ENCODE peak calls at places on chromosomes 13 and 19, in six cellular contexts. N, V, H, K, L and F are unnamed samples.

GRCh38 chr13:109945206-109945960 is 159.0 kb upstream of the IRS2 start:
- DNase-seq in N (no peak), V (no peak), L (no peak), K (no peak), H (no peak), F (no peak)

GRCh38 chr19:3062165-3063105 is at the start of gene TLE5:
- DNase-seq in H (peak), L (no peak), N (no peak), K (no peak), V (no peak), F (peak)

GRCh38 chr19:2171349-2172145 is 7.8 kb downstream of the DOT1L start:
- DNase-seq in H (peak), V (no peak), K (peak), L (no peak), N (no peak), F (peak)

GRCh38 chr19:29483944-29484581 is 41.7 kb upstream of the VSTM2B start:
- DNase-seq in L (no peak), N (peak), V (no peak), K (no peak), H (no peak), F (peak)

GRCh38 chr19:46992699-46993535 is 26.7 kb upstream of the NPAS1 start:
- DNase-seq in H (no peak), K (no peak), V (no peak), L (no peak), N (no peak), F (peak)

GRCh38 chr13:110447058-110447511 is 114.4 kb downstream of the RAB20 start:
- DNase-seq in H (peak), V (no peak), L (no peak), N (no peak), K (peak), F (no peak)

GRCh38 chr19:45670670-45671453 is 2.8 kb downstream of the GIPR start:
- DNase-seq in H (peak), L (peak), V (peak), N (peak), K (peak), F (peak)

GRCh38 chr13:44412341-44412935 is 38.8 kb downstream of the SERP2 start:
- DNase-seq in L (no peak), V (no peak), K (no peak), H (no peak), N (no peak), F (peak)

GRCh38 chr19:6617374-6617773 is 26.4 kb upstream of the CD70 start:
- DNase-seq in V (no peak), L (no peak), N (no peak), K (no peak), H (no peak), F (no peak)

GRCh38 chr13:25494708-25495411 is 123.1 kb downstream of the ATP8A2 start:
- DNase-seq in K (no peak), L (no peak), V (no peak), H (no peak), N (no peak), F (no peak)

GRCh38 chr19:38993271-38993670 is 17.7 kb upstream of the FBXO17 start:
- DNase-seq in K (no peak), L (no peak), H (no peak), V (no peak), N (no peak), F (no peak)

GRCh38 chr19:46862504-46862835 is 1.7 kb downstream of the ARHGAP35 start:
- DNase-seq in N (peak), V (no peak), H (no peak), K (no peak), L (no peak), F (no peak)

GRCh38 chr13:112652512-112653458 is 37.1 kb upstream of the ATP11A start:
- DNase-seq in N (no peak), V (no peak), L (no peak), K (no peak), H (no peak), F (no peak)

GRCh38 chr19:3224346-3225325 is at the start of gene CELF5:
- DNase-seq in H (no peak), N (no peak), K (no peak), L (peak), V (no peak), F (no peak)

DNA sequence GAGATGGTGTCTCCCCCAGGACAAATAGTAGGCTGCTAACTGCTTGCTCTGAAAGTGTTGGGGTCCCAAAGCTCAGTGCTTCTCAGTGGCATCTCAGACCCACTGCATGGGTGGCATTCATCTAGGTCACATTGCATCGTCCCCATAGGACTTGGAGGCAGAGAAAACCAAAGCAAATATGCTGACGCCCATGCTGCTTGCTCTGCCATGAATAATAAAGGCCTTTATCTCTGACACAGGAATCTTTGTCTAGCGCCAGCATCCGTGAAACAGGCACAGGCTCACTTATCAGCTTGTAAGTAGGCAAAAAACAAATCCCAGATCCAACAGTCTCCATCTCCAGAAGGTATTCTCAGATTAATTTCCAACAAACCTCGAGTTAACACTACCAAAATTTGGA is 18.9 kb upstream of the IPO5 start:
- DNase-seq in V (no peak), L (no peak), K (no peak), N (no peak), H (no peak), F (no peak)
- TF ChIP-seq POLR2AphosphoS5 in V (no peak), L (no peak), K (no peak), N (no peak), H (no peak), F (no peak)

GRCh38 chr19:52066258-52066866 is 17.7 kb upstream of the ZNF432 start:
- DNase-seq in K (no peak), H (no peak), V (no peak), L (no peak), N (no peak), F (no peak)

GRCh38 chr19:52065399-52065798 is 16.8 kb upstream of the ZNF432 start:
- DNase-seq in L (no peak), V (no peak), K (no peak), N (no peak), H (no peak), F (no peak)

GRCh38 chr19:52070496-52070895 is 21.9 kb upstream of the ZNF432 start:
- DNase-seq in K (no peak), H (no peak), L (no peak), V (no peak), N (no peak), F (no peak)

DNA sequence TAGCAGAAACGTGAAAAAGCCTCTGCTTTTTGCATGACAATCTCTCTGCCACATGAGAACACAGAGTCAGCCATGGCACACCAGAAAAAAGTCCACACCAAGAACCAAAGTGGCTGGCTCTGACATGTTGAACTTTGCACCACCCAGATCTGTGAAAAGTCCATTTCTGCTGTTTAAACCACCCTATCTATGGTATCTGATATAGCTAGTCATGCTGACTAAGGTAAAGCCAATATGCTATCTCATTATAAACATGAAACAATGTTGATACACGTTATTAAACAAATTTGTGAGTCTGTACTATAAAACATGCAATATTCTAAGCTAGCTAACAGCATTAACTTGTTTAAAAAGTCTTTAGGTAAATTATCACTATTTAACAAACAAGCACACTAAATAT is 21.0 kb upstream of the ZNF432 start:
- DNase-seq in H (no peak), K (no peak), V (no peak), N (no peak), L (no peak), F (no peak)
- H3K4me3 ChIP-seq in H (no peak), K (no peak), V (no peak), N (no peak), L (no peak), F (no peak)

DNA sequence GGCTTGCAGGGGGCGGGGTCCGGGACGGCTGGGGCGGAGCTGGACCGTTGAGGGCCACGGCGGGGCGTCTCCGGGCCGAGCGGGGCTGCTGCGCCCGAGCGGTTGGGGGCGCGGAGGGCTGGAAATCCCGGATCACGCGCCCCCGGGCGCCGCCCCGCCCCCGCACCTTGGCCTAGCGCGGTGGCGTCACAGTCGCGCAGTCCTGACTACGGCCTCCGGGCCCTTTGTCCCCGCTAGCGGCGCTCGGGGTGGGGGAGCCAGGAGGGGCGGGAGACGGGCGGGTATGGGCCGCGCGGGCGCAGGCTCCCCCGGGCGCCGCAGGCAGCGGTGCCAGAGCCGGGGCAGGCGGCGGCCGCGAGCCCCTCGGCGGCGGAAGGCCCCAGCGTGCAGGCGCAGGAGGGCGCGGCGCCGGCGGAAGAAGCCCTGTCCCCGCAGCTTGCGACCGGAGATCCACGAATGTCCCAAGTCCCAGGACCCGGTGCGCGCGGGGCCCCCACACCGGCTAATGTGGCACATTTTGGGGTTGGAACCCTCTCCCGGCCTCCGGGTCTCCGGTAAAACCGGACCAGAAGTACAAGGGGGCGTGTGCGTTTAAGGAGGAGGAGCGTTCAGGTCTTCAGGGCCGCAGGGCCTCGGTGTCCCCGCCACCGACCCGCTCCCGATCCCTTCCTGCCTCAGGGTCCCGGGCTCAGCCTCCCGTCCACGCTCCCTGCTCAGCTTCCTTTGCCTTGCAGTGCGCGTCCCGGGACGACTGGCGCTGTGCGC is 840 bp downstream of the GPX4 start:
- DNase-seq in K (no peak), V (peak), L (no peak), H (peak), N (peak), F (peak)
- TF ChIP-seq POLR2AphosphoS5 in K (peak), V (no peak), L (peak), H (no peak), N (no peak), F (peak)

GRCh38 chr13:33509642-33510229 is 224.2 kb upstream of the STARD13 start:
- DNase-seq in V (peak), K (no peak), H (no peak), N (peak), L (peak), F (peak)
- H3K4me3 ChIP-seq in V (no peak), K (no peak), H (no peak), N (no peak), L (no peak), F (no peak)

GRCh38 chr13:70391678-70392077 is 283.4 kb upstream of the KLHL1 start:
- DNase-seq in K (no peak), N (no peak), V (no peak), H (peak), L (no peak), F (no peak)
- TF ChIP-seq POLR2AphosphoS5 in K (no peak), N (no peak), V (no peak), H (no peak), L (no peak), F (no peak)

GRCh38 chr19:41531438-41532311 is 44.3 kb upstream of the CEACAM21 start:
- DNase-seq in H (no peak), K (no peak), V (peak), L (peak), N (peak), F (peak)
- H3K4me3 ChIP-seq in H (no peak), K (peak), V (peak), L (no peak), N (peak), F (peak)

GRCh38 chr13:61728468-61728867 is 312.8 kb upstream of the PCDH20 start:
- DNase-seq in K (no peak), N (no peak), V (no peak), H (no peak), L (no peak), F (no peak)
- TF ChIP-seq POLR2AphosphoS5 in K (no peak), N (no peak), V (no peak), H (no peak), L (no peak), F (no peak)

DNA sequence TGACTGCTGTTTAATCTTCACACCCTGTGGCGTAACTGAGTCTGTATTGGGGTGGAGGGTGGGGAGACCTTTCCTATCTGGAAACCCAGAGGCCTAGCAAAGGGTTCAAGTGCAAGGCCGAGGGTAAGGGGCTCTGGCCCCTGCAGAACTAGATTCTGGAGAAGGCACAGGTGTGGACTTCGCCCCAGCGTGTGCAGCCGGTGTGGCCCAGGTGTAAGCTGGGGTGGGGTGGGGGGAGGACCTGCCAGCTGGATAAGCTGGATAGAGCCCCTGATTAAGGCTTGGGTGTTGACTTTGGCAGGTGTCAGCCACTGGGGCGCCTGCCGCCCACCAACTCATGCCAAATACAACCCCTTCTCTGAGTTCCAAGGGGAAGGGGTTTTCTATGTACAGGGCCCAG is 1.3 kb downstream of the RAB3D start:
- DNase-seq in K (no peak), L (no peak), V (no peak), H (no peak), N (no peak), F (no peak)
- H3K4me3 ChIP-seq in K (no peak), L (peak), V (peak), H (peak), N (peak), F (no peak)

GRCh38 chr13:77751513-77752456 is 54.3 kb downstream of the SLAIN1 start:
- DNase-seq in V (peak), L (no peak), H (peak), N (no peak), K (peak), F (no peak)

GRCh38 chr13:77752512-77753069 is 55.1 kb downstream of the SLAIN1 start:
- DNase-seq in L (no peak), N (no peak), V (no peak), H (no peak), K (no peak), F (no peak)

GRCh38 chr13:77745784-77746183 is 48.3 kb downstream of the SLAIN1 start:
- DNase-seq in L (no peak), V (no peak), N (no peak), K (no peak), H (no peak), F (no peak)

DNA sequence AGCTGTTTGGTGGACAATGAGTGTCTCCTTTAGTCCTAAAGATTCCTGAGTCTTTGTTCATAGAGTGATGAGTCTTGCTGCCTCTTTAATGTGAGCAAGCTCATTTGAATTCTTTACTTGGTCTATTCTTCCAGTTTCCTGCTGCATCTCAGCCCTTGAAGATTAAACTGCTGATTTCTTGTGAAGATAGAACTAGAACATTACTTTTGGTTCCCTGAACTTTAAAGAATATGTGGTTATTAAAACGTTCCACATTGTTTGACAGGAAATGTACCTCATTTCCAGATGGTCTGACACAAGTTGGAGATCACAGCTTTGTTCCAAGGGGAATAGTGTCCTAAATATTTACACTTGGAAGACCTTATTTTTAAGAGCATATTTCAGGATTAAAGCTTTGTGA is 52.0 kb downstream of the SLAIN1 start:
- DNase-seq in L (no peak), K (no peak), H (no peak), V (no peak), N (no peak), F (no peak)
- TF ChIP-seq POLR2AphosphoS5 in L (no peak), K (no peak), H (no peak), V (no peak), N (no peak), F (no peak)

GRCh38 chr19:37304884-37305255 is 66.0 kb upstream of the ZNF527 start:
- DNase-seq in H (no peak), V (no peak), L (no peak), N (no peak), K (no peak), F (no peak)
- H3K4me3 ChIP-seq in H (no peak), V (no peak), L (no peak), N (no peak), K (no peak), F (peak)